ENCODE peak calls at places on chromosomes 11 and 22, in six cellular contexts. One of them, this sample, is unnamed.

GRCh38 chr11:19546325-19546724 is 166.3 kb upstream of the NAV2 start:
- DNase-seq in stimulated activated CD4-positive, alpha-beta T cell treated with anti-CD3 and anti-CD28 coated beads, Interleukin-2, amount 100 ng/mL, for 24 hours: no peak
- DNase-seq in aorta: no peak
- DNase-seq in GDM1: no peak
- DNase-seq in NCI-H460: no peak
- DNase-seq in fibroblast of villous mesenchyme: no peak
- DNase-seq in this sample: no peak

GRCh38 chr11:127564803-127565202 is 564.2 kb upstream of the KIRREL3 start:
- DNase-seq in stimulated activated CD4-positive, alpha-beta T cell treated with anti-CD3 and anti-CD28 coated beads, Interleukin-2, amount 100 ng/mL, for 24 hours: no peak
- DNase-seq in fibroblast of villous mesenchyme: no peak
- DNase-seq in GDM1: no peak
- DNase-seq in aorta: no peak
- DNase-seq in NCI-H460: no peak
- DNase-seq in this sample: no peak

GRCh38 chr22:44596726-44597125 is 98.7 kb upstream of the RTL6 start:
- DNase-seq in aorta: no peak
- DNase-seq in fibroblast of villous mesenchyme: no peak
- DNase-seq in stimulated activated CD4-positive, alpha-beta T cell treated with anti-CD3 and anti-CD28 coated beads, Interleukin-2, amount 100 ng/mL, for 24 hours: no peak
- DNase-seq in GDM1: no peak
- DNase-seq in NCI-H460: no peak
- DNase-seq in this sample: no peak

GRCh38 chr11:57530215-57530595 is 349 bp downstream of the TIMM10 start:
- DNase-seq in stimulated activated CD4-positive, alpha-beta T cell treated with anti-CD3 and anti-CD28 coated beads, Interleukin-2, amount 100 ng/mL, for 24 hours: peak
- DNase-seq in GDM1: no peak
- DNase-seq in aorta: peak
- DNase-seq in NCI-H460: no peak
- DNase-seq in fibroblast of villous mesenchyme: no peak
- DNase-seq in this sample: no peak

GRCh38 chr11:62902932-62903331 is 18.2 kb downstream of the CHRM1 start:
- DNase-seq in stimulated activated CD4-positive, alpha-beta T cell treated with anti-CD3 and anti-CD28 coated beads, Interleukin-2, amount 100 ng/mL, for 24 hours: no peak
- DNase-seq in GDM1: no peak
- DNase-seq in NCI-H460: no peak
- DNase-seq in aorta: no peak
- DNase-seq in fibroblast of villous mesenchyme: peak
- DNase-seq in this sample: no peak

GRCh38 chr22:30637701-30638114 is 2.1 kb downstream of the SLC35E4 start:
- DNase-seq in stimulated activated CD4-positive, alpha-beta T cell treated with anti-CD3 and anti-CD28 coated beads, Interleukin-2, amount 100 ng/mL, for 24 hours: no peak
- DNase-seq in GDM1: no peak
- DNase-seq in NCI-H460: no peak
- DNase-seq in aorta: no peak
- DNase-seq in fibroblast of villous mesenchyme: no peak
- DNase-seq in this sample: no peak

GRCh38 chr11:373716-374551 is 4.6 kb downstream of the B4GALNT4 start:
- DNase-seq in stimulated activated CD4-positive, alpha-beta T cell treated with anti-CD3 and anti-CD28 coated beads, Interleukin-2, amount 100 ng/mL, for 24 hours: no peak
- DNase-seq in GDM1: no peak
- DNase-seq in aorta: no peak
- DNase-seq in NCI-H460: no peak
- DNase-seq in fibroblast of villous mesenchyme: no peak
- DNase-seq in this sample: no peak

GRCh38 chr11:130769782-130770565 is 146.3 kb downstream of the SNX19 start:
- DNase-seq in GDM1: no peak
- DNase-seq in stimulated activated CD4-positive, alpha-beta T cell treated with anti-CD3 and anti-CD28 coated beads, Interleukin-2, amount 100 ng/mL, for 24 hours: no peak
- DNase-seq in fibroblast of villous mesenchyme: no peak
- DNase-seq in aorta: no peak
- DNase-seq in NCI-H460: no peak
- DNase-seq in this sample: no peak

GRCh38 chr22:29032584-29032983 is 29.0 kb downstream of the C22orf31 start:
- DNase-seq in fibroblast of villous mesenchyme: peak
- DNase-seq in stimulated activated CD4-positive, alpha-beta T cell treated with anti-CD3 and anti-CD28 coated beads, Interleukin-2, amount 100 ng/mL, for 24 hours: no peak
- DNase-seq in GDM1: no peak
- DNase-seq in NCI-H460: no peak
- DNase-seq in aorta: no peak
- DNase-seq in this sample: no peak

GRCh38 chr22:48919851-48920589 is 907.7 kb downstream of the BRD1 start:
- DNase-seq in GDM1: no peak
- DNase-seq in aorta: no peak
- DNase-seq in NCI-H460: no peak
- DNase-seq in fibroblast of villous mesenchyme: no peak
- DNase-seq in stimulated activated CD4-positive, alpha-beta T cell treated with anti-CD3 and anti-CD28 coated beads, Interleukin-2, amount 100 ng/mL, for 24 hours: no peak
- DNase-seq in this sample: no peak